ENCODE peak calls at places on chromosomes 11 and 22, in six cellular contexts. W is mesenchymal stem cell, K is IMR-90, S is neuronal stem cell, B is H1, J is trophoblast cell. M is an unnamed sample.

GRCh38 chr11:128467610-128468041 is 119.7 kb downstream of the ETS1 start:
- DNase-seq in W (peak), K (peak), S (no peak), B (peak), J (peak), M (no peak)

GRCh38 chr11:101401245-101401644 is 182.6 kb downstream of the TRPC6 start:
- DNase-seq in W (peak), K (peak), S (no peak), B (no peak), J (no peak), M (no peak)

GRCh38 chr11:32231909-32232493 is 141.1 kb downstream of the RCN1 start:
- DNase-seq in W (peak), K (peak), S (peak), B (peak), J (peak), M (peak)

GRCh38 chr11:47917643-47918369 is 62.6 kb upstream of the PTPRJ start:
- DNase-seq in W (peak), K (peak), S (no peak), B (no peak), J (peak), M (peak)

GRCh38 chr22:47933891-47934290 is 1171.4 kb downstream of the TBC1D22A start:
- DNase-seq in W (no peak), K (no peak), S (no peak), B (no peak), J (no peak), M (no peak)

GRCh38 chr11:36282926-36283325 is 6.3 kb downstream of the COMMD9 start:
- DNase-seq in W (no peak), K (no peak), S (no peak), B (no peak), J (no peak), M (no peak)

GRCh38 chr22:36384766-36385400 is 2.9 kb downstream of the MYH9 start:
- DNase-seq in W (peak), K (no peak), S (no peak), B (no peak), J (no peak), M (no peak)

GRCh38 chr11:119130662-119131061 is 9.3 kb downstream of the HINFP start:
- DNase-seq in W (peak), K (peak), S (no peak), B (no peak), J (no peak), M (no peak)

GRCh38 chr11:134086376-134086775 is 17.5 kb downstream of the JAM3 start:
- DNase-seq in W (no peak), K (no peak), S (no peak), B (no peak), J (no peak), M (no peak)

GRCh38 chr22:50014655-50015401 is 2.3 kb upstream of the IL17REL start:
- DNase-seq in W (no peak), K (no peak), S (no peak), B (no peak), J (no peak), M (peak)
- H4K91ac ChIP-seq in W (no peak), K (no peak), S (no peak), B (no peak), J (no peak), M (no peak)

DNA sequence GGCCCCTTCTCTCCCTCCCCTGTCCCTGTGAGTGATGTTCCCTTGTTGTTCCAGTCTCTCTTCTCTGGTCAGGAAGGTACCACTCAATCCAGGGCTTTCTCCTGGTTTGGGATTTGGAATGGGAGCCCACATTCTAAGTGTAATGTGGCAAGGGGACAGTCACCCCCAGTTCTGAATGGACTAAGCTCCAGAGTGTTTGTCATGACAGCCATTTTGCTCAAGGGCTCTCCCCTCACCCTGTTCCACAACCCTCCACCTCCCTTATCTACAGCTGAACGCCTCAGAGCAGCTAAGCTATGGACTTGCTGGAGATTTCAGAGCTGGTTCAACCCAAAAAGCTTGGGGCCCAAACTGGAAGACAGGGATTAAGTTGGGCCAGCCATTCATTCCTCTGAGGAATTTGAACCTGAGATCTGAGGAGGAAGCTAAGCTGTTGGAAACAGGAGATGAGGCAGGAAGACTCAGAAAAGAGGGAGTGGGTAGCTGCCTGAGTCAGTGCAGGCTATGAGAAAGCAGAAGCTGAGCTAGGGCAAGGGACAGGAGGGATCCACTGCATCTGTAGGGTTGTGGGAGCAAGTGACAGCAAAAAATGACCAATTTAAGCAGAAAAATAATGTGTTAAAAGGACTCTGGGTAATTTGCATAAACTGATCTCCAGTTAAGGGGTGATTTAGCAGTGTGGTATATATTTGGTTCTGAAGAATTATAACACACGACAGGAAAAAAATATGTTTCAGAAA is 22.9 kb upstream of the FCHSD2 start:
- DNase-seq in W (no peak), K (no peak), S (no peak), B (no peak), J (no peak), M (no peak)
- H4K91ac ChIP-seq in W (no peak), K (no peak), S (no peak), B (no peak), J (no peak), M (no peak)

GRCh38 chr22:29979645-29980303 is 96.8 kb downstream of the MTMR3 start:
- DNase-seq in W (no peak), K (no peak), S (no peak), B (no peak), J (no peak), M (no peak)
- H4K91ac ChIP-seq in W (no peak), K (no peak), S (no peak), B (no peak), J (no peak), M (no peak)

GRCh38 chr22:49075150-49075549 is 752.5 kb downstream of the BRD1 start:
- DNase-seq in W (no peak), K (no peak), S (no peak), B (no peak), J (no peak), M (no peak)

GRCh38 chr22:49077586-49077985 is 750.1 kb downstream of the BRD1 start:
- DNase-seq in W (no peak), K (no peak), S (no peak), B (no peak), J (no peak), M (no peak)

GRCh38 chr22:49078076-49078710 is 749.5 kb downstream of the BRD1 start:
- DNase-seq in W (no peak), K (no peak), S (no peak), B (no peak), J (no peak), M (no peak)

GRCh38 chr22:49077036-49077393 is 750.7 kb downstream of the BRD1 start:
- DNase-seq in W (no peak), K (no peak), S (no peak), B (no peak), J (no peak), M (no peak)

DNA sequence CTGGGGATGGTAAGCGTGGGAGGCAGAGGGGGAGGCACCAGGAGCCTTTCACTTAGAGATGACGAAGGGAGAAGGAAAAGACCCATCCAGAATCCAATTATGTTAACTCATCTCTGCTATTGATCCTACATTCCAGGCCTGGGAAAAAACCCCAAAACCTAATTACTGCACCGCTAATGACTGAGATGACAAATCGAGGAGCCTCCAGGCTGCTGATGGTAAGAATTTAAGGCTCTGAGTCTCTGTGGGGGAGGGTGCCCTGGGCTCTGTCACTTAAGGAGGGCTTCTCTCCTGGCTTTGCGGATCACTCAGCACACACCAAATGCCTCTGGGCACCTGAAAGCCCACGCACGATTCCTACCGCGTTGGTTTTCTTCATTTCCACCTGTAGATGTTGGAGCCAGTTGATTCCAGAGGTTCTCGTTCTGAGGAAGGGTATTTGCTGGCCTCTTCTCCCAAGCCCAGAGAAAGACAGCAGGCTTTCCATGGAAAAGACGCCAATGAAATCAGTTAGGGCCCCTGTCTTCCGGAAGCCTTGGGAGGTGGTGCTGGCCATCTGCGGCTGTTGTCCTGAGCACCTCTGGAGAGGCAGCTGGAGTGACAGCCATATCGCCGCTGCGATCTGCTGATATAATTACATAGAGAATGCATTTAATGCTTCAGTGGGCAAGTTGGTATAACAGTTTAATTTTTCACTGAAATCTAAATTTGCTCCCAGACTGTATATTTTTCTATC is 751.2 kb downstream of the BRD1 start:
- DNase-seq in W (no peak), K (no peak), S (peak), B (no peak), J (no peak), M (no peak)
- H4K91ac ChIP-seq in W (no peak), K (no peak), S (no peak), B (no peak), J (no peak), M (no peak)

M was measured in H9.